ENCODE peak calls at places on chromosomes 2 and 18, in four cellular contexts. O is brain microvascular endothelial cell, P is transverse colon, B is AG04450. K is an unnamed sample.

GRCh38 chr2:131493199-131494018 is 1.2 kb upstream of the MZT2A start:
- DNase-seq in O (peak; percentile 7), B (no peak), P (no peak), K (no peak)

GRCh38 chr2:129606496-129607270 is 372.8 kb upstream of the RAB6C start:
- DNase-seq in B (no peak), P (no peak), O (peak; percentile 0), K (no peak)

GRCh38 chr2:223586261-223586660 is 15.9 kb downstream of the SCG2 start:
- DNase-seq in O (peak; percentile 64), P (no peak), B (peak; percentile 49), K (peak; percentile 82)

GRCh38 chr18:31105733-31106132 is 3.5 kb upstream of the DSC2 start:
- DNase-seq in O (no peak), P (no peak), B (no peak), K (no peak)

GRCh38 chr2:105804266-105804665 is 59.6 kb downstream of the NCK2 start:
- DNase-seq in P (no peak), B (no peak), O (no peak), K (no peak)

GRCh38 chr18:79874553-79875530 is 76.6 kb downstream of the SLC66A2 start:
- DNase-seq in P (no peak), B (no peak), O (no peak), K (no peak)

GRCh38 chr2:12721571-12722444 is 5.1 kb downstream of the TRIB2 start:
- DNase-seq in O (peak; percentile 87), B (no peak), P (no peak), K (peak; percentile 61)

GRCh38 chr2:201698588-201699226 is at the start of gene MPP4:
- DNase-seq in B (no peak), P (no peak), O (no peak), K (peak; percentile 79)

GRCh38 chr2:235468978-235469694 is 24.7 kb upstream of the AGAP1 start:
- DNase-seq in P (peak; percentile 14), B (peak; percentile 67), O (peak; percentile 91), K (peak; percentile 44)

GRCh38 chr18:62809900-62810299 is 94.6 kb downstream of the PHLPP1 start:
- DNase-seq in O (no peak), P (no peak), B (no peak), K (no peak)

GRCh38 chr18:10840768-10841167 is 308.6 kb downstream of the PIEZO2 start:
- DNase-seq in P (no peak), B (no peak), O (no peak), K (no peak)

GRCh38 chr2:101617786-101618185 is 79.7 kb upstream of the MAP4K4 start:
- DNase-seq in O (peak; percentile 40), P (no peak), B (no peak), K (no peak)

GRCh38 chr2:100136310-100136709 is 6.1 kb downstream of the AFF3 start:
- DNase-seq in O (no peak), P (no peak), B (no peak), K (no peak)

GRCh38 chr2:62305421-62306176 is 109.7 kb downstream of the B3GNT2 start:
- DNase-seq in B (no peak), O (no peak), P (no peak), K (no peak)

GRCh38 chr2:207505180-207505579 is 24.6 kb upstream of the CREB1 start:
- DNase-seq in O (no peak), B (no peak), P (no peak), K (no peak)

GRCh38 chr2:205695460-205695979 is 13.2 kb downstream of the NRP2 start:
- DNase-seq in P (no peak), O (peak; percentile 74), B (peak; percentile 77), K (no peak)

GRCh38 chr2:17171446-17172049 is 346.7 kb downstream of the RAD51AP2 start:
- DNase-seq in O (peak; percentile 63), B (no peak), P (no peak), K (no peak)

GRCh38 chr2:201057089-201057499 is 14.4 kb downstream of the HYCC2 start:
- DNase-seq in O (peak; percentile 31), B (no peak), P (peak; percentile 17), K (no peak)

GRCh38 chr2:60439219-60439974 is 114.1 kb downstream of the BCL11A start:
- DNase-seq in O (peak; percentile 11), P (peak; percentile 62), B (no peak), K (no peak)

GRCh38 chr2:102001767-102002142 is 10.0 kb downstream of the IL1R2 start:
- DNase-seq in O (no peak), B (no peak), P (no peak), K (no peak)

DNA sequence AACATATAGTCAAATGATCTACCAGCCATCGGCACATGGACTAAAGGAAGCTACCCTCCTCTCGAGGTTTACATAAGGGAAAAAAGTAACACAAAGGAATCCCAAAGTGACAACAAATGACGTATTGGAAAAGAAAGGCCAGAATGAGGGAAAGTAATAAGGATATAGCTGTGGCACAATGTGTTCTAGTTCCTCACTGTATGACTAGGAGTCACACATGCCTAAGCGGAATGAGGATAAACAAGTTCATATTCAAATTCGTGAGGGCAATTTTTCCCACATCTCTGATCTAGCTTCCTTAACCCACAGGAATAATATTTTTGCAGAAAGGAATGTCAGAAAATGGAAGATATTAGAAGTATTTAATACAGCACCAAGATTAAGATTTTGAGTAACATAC is 162.3 kb upstream of the PID1 start:
- DNase-seq in B (no peak), P (no peak), O (no peak), K (no peak)
- H3K4me3 ChIP-seq in B (no peak overlapping the region), P (no peak overlapping the region), O (no peak overlapping the region), K (no peak overlapping the region)

DNA sequence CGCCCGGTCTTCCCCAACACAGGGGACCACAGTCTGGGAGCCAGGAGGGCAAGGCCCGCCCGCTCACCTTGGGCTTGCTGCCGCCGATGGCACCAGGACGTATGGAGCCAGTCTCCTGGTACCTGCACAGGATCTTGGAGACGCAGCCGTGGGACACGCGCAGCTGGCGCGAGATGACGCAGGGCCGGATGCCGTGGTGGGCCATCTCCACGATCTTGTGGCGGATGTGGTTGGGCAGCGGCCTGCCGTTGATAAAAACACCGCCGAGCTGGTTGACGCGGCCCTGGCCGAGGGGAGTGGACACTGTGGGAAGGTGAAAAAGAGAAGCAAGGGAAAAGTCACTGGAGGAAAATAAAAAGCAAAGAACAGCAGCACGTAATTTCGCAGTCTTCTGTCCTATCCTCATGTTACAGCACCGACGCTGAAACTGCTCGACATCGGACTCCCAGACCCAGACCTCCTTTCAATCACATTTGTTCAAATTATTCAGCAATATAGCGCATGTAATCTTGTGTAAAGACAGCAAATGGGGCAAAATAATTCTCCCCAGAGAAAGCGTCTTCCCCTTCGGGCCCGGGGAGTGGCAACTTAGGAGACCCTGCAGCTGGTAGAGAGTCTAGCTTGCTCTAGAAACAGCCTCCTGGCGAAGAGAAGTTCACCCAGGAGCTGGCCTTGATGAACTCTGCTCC is 1.7 kb downstream of the PAX3 start:
- DNase-seq in P (no peak), B (no peak), O (no peak), K (no peak)
- H3K27me3 ChIP-seq in P (peaks cover 100% of the 10 kb centered on the region), B (peaks cover 94% of the 10 kb centered on the region), O (peaks cover 87% of the 10 kb centered on the region), K (peaks cover 3% of the 10 kb centered on the region)

GRCh38 chr18:6874316-6874715 is 144.8 kb downstream of the ARHGAP28 start:
- DNase-seq in P (no peak), B (no peak), O (no peak), K (no peak)
- TF ChIP-seq CTCF in P (no peak), B (no peak), O (no peak), K (no peak)

GRCh38 chr2:18742382-18742781 is 153.0 kb upstream of the NT5C1B start:
- DNase-seq in P (no peak), O (no peak), B (no peak), K (no peak)
- H3K4me3 ChIP-seq in P (no peak overlapping the region), O (no peak overlapping the region), B (no peak overlapping the region), K (no peak overlapping the region)

DNA sequence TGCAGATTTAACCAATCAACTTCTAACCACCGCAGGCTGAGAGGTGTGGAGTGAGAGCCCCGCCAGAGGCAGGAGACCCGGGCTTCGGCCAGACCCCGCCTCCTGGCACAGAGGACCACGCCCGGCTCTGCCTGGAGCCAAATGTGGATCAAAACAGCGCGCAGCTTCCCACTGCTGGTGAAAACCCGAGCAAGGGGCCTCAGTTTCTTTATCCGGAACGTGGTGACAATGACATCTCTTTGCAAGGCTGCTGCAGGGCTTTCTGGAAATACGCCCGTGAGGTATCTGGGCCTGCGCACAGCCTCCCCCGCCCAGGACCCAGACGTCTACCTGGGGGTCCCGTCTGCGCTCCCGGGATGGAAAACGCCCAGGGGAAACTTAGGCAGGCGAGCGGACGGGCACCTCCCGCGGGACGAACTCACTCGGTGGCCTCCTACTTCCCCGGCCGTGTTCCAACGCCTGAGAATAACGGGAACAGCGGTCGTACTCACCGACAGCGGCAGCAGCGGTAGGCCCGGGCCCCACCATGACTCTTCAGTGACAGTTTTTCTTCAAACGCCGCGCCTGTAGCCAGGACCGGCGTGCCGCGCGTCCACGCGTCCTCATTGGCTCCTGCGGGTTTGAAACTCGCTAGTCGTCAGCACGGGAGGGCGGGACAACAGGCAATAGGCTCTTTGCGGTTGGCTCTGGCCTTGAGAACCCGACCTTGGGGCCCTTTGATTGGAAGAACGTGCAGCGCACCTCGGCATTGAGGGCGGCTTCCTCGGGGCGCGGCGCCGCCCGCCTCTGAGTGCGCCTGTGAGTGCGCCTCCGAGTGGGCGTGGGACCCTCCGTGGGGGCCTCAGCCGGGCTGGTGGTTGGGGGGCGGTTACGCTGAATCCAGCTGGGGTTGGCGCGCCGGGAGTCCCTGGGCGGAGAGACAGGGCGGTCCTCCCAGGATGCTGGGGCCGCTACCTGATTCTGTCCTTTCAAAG is at the start of gene CKAP2L:
- DNase-seq in B (peak; percentile 95), P (peak; percentile 97), O (peak; percentile 99), K (peak; percentile 88)
- H3K27me3 ChIP-seq in B (no peaks in the 10 kb centered on the region), P (no peaks in the 10 kb centered on the region), O (no peaks in the 10 kb centered on the region), K (no peaks in the 10 kb centered on the region)

DNA sequence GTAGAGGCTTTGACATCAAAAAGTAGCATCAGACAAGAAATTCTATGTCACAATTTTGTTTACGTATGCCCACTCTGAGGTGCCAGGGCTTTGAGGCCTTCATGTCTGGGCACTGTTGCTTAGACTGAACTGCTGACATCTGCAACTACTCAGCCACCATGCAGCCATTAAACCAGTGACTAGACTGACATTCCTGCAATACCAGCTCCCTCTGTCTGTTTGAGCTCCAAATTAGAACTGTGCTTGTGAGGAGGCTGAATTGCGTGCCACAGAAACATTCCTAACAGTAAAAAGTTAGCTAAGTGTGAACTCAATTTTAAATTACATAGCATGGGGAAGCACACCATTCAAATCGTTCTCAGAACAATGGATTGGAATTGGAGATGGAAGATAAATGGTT is 163.2 kb downstream of the INSIG2 start:
- DNase-seq in O (no peak), P (no peak), B (no peak), K (peak; percentile 70)
- TF ChIP-seq CTCF in O (no peak), P (no peak), B (no peak), K (no peak)